ENCODE peak calls at places on chromosome 18, in seven cellular contexts. E is A673, B is SW480, Y is endothelial cell, G is hypothalamus, N is BJ, O is neuronal stem cell. H is an unnamed sample.

GRCh38 chr18:34976899-34977786 is 64.1 kb upstream of the MAPRE2 start:
- DNase-seq in B (peak; percentile 50), N (no peak), O (peak; percentile 62), G (peak; percentile 79), E (peak; percentile 68), Y (peak; percentile 71), H (peak; percentile 32)

GRCh38 chr18:9578306-9578705 is 36.1 kb downstream of the PPP4R1 start:
- DNase-seq in E (no peak), B (no peak), O (no peak), N (no peak), Y (no peak), G (no peak), H (no peak)

GRCh38 chr18:55415258-55415871 is 172.6 kb downstream of the TCF4 start:
- DNase-seq in N (no peak), B (peak; percentile 20), G (peak; percentile 30), O (peak; percentile 78), E (peak; percentile 87), Y (peak; percentile 81), H (peak; percentile 64)

GRCh38 chr18:62989195-62989594 is 273.9 kb downstream of the PHLPP1 start:
- DNase-seq in Y (no peak), N (no peak), B (no peak), O (no peak), G (no peak), E (no peak), H (no peak)

GRCh38 chr18:48666613-48667012 is 127.8 kb downstream of the CTIF start:
- DNase-seq in B (no peak), N (no peak), Y (no peak), O (no peak), E (no peak), G (no peak), H (no peak)

GRCh38 chr18:11047156-11047555 is 102.2 kb downstream of the PIEZO2 start:
- DNase-seq in E (no peak), G (no peak), O (no peak), Y (no peak), N (no peak), B (no peak), H (no peak)

GRCh38 chr18:22165603-22166069 is 3.8 kb upstream of the GATA6 start:
- DNase-seq in G (no peak), N (no peak), O (no peak), E (no peak), Y (peak; percentile 23), B (no peak), H (no peak)

GRCh38 chr18:23194150-23194968 is 59.1 kb downstream of the CABLES1 start:
- DNase-seq in N (no peak), O (no peak), Y (no peak), G (no peak), E (peak; percentile 51), B (no peak), H (no peak)

GRCh38 chr18:22912835-22913234 is 20.3 kb upstream of the RBBP8 start:
- DNase-seq in B (no peak), N (no peak), O (no peak), G (no peak), Y (no peak), E (no peak), H (no peak)

GRCh38 chr18:50374170-50374752 is 585 bp upstream of the SKA1 start:
- DNase-seq in G (no peak), N (no peak), B (no peak), O (peak; percentile 23), E (no peak), Y (no peak), H (no peak)

GRCh38 chr18:5970032-5970431 is 74.7 kb upstream of the TMEM200C start:
- DNase-seq in E (no peak), G (no peak), O (no peak), Y (peak; percentile 7), B (peak; percentile 13), N (no peak), H (no peak)

GRCh38 chr18:22465859-22466602 is 48.3 kb upstream of the CTAGE1 start:
- DNase-seq in B (peak; percentile 94), G (no peak), E (peak; percentile 17), Y (no peak), O (no peak), N (peak; percentile 83), H (no peak)

H was measured in NT2/D1.